ENCODE peak calls at places on chromosome 10, in seven cellular contexts. One of them, this sample, is unnamed.
A peak's percentile ranks its signal among the peaks of the same experiment; 100 is the strongest.

GRCh38 chr10:82378146-82378545 is 503.2 kb downstream of the NRG3 start:
- DNase-seq in CD8-positive, alpha-beta memory T cell: no peak
- DNase-seq in GM23248: peak; percentile 73
- DNase-seq in neural progenitor cell: no peak
- DNase-seq in neuronal stem cell: no peak
- DNase-seq in CD4-positive, CD25-positive, alpha-beta regulatory T cell: no peak
- DNase-seq in A673: no peak
- DNase-seq in this sample: peak; percentile 30

GRCh38 chr10:124647421-124648130 is 96.6 kb downstream of the FAM53B start:
- DNase-seq in CD8-positive, alpha-beta memory T cell: peak; percentile 65
- DNase-seq in GM23248: peak; percentile 74
- DNase-seq in neural progenitor cell: no peak
- DNase-seq in neuronal stem cell: no peak
- DNase-seq in CD4-positive, CD25-positive, alpha-beta regulatory T cell: peak; percentile 89
- DNase-seq in A673: peak; percentile 61
- DNase-seq in this sample: peak; percentile 65

GRCh38 chr10:970311-971149 is 17.7 kb upstream of the GTPBP4 start:
- DNase-seq in CD8-positive, alpha-beta memory T cell: no peak
- DNase-seq in GM23248: peak; percentile 66
- DNase-seq in neural progenitor cell: no peak
- DNase-seq in neuronal stem cell: no peak
- DNase-seq in CD4-positive, CD25-positive, alpha-beta regulatory T cell: no peak
- DNase-seq in A673: no peak
- DNase-seq in this sample: peak; percentile 66

GRCh38 chr10:33441561-33441960 is 107.1 kb upstream of the NRP1 start:
- DNase-seq in CD8-positive, alpha-beta memory T cell: no peak
- DNase-seq in GM23248: peak; percentile 37
- DNase-seq in neural progenitor cell: no peak
- DNase-seq in neuronal stem cell: no peak
- DNase-seq in CD4-positive, CD25-positive, alpha-beta regulatory T cell: no peak
- DNase-seq in A673: no peak
- DNase-seq in this sample: no peak

GRCh38 chr10:102504179-102504975 is 605 bp downstream of the SUFU start:
- DNase-seq in CD8-positive, alpha-beta memory T cell: peak; percentile 15
- DNase-seq in GM23248: peak; percentile 39
- DNase-seq in neural progenitor cell: peak; percentile 86
- DNase-seq in neuronal stem cell: peak; percentile 74
- DNase-seq in CD4-positive, CD25-positive, alpha-beta regulatory T cell: peak; percentile 54
- DNase-seq in A673: peak; percentile 59
- DNase-seq in this sample: peak; percentile 26

GRCh38 chr10:116670706-116671105 is 50.0 kb downstream of the PNLIPRP2 start:
- DNase-seq in CD8-positive, alpha-beta memory T cell: no peak
- DNase-seq in GM23248: no peak
- DNase-seq in neural progenitor cell: no peak
- DNase-seq in neuronal stem cell: no peak
- DNase-seq in CD4-positive, CD25-positive, alpha-beta regulatory T cell: no peak
- DNase-seq in A673: no peak
- DNase-seq in this sample: no peak

GRCh38 chr10:45591262-45591661 is 81.3 kb downstream of the ZFAND4 start:
- DNase-seq in CD8-positive, alpha-beta memory T cell: no peak
- DNase-seq in GM23248: no peak
- DNase-seq in neural progenitor cell: no peak
- DNase-seq in neuronal stem cell: no peak
- DNase-seq in CD4-positive, CD25-positive, alpha-beta regulatory T cell: no peak
- DNase-seq in A673: no peak
- DNase-seq in this sample: no peak

GRCh38 chr10:69703766-69704191 is 73.7 kb downstream of the FAM241B start:
- DNase-seq in CD8-positive, alpha-beta memory T cell: no peak
- DNase-seq in GM23248: peak; percentile 73
- DNase-seq in neural progenitor cell: no peak
- DNase-seq in neuronal stem cell: no peak
- DNase-seq in CD4-positive, CD25-positive, alpha-beta regulatory T cell: no peak
- DNase-seq in A673: no peak
- DNase-seq in this sample: no peak

GRCh38 chr10:125694874-125695273 is 11.9 kb upstream of the TEX36 start:
- DNase-seq in CD8-positive, alpha-beta memory T cell: no peak
- DNase-seq in GM23248: peak; percentile 95
- DNase-seq in neural progenitor cell: no peak
- DNase-seq in neuronal stem cell: no peak
- DNase-seq in CD4-positive, CD25-positive, alpha-beta regulatory T cell: no peak
- DNase-seq in A673: peak; percentile 33
- DNase-seq in this sample: no peak

GRCh38 chr10:92753865-92754264 is 64.1 kb downstream of the HHEX start:
- DNase-seq in CD8-positive, alpha-beta memory T cell: no peak
- DNase-seq in GM23248: no peak
- DNase-seq in neural progenitor cell: no peak
- DNase-seq in neuronal stem cell: no peak
- DNase-seq in CD4-positive, CD25-positive, alpha-beta regulatory T cell: no peak
- DNase-seq in A673: no peak
- DNase-seq in this sample: no peak

GRCh38 chr10:69497611-69498390 is 46.5 kb downstream of the TSPAN15 start:
- DNase-seq in CD8-positive, alpha-beta memory T cell: no peak
- DNase-seq in GM23248: no peak
- DNase-seq in neural progenitor cell: no peak
- DNase-seq in neuronal stem cell: no peak
- DNase-seq in CD4-positive, CD25-positive, alpha-beta regulatory T cell: peak; percentile 42
- DNase-seq in A673: no peak
- DNase-seq in this sample: no peak

GRCh38 chr10:114714281-114714741 is 56.2 kb upstream of the ABLIM1 start:
- DNase-seq in CD8-positive, alpha-beta memory T cell: no peak
- DNase-seq in GM23248: peak; percentile 74
- DNase-seq in neural progenitor cell: no peak
- DNase-seq in neuronal stem cell: no peak
- DNase-seq in CD4-positive, CD25-positive, alpha-beta regulatory T cell: no peak
- DNase-seq in A673: no peak
- DNase-seq in this sample: peak; percentile 52

GRCh38 chr10:97520978-97521761 is 22.4 kb downstream of the UBTD1 start:
- DNase-seq in CD8-positive, alpha-beta memory T cell: no peak
- DNase-seq in GM23248: no peak
- DNase-seq in neural progenitor cell: no peak
- DNase-seq in neuronal stem cell: no peak
- DNase-seq in CD4-positive, CD25-positive, alpha-beta regulatory T cell: no peak
- DNase-seq in A673: no peak
- DNase-seq in this sample: no peak

GRCh38 chr10:77940225-77940624 is 13.7 kb upstream of the DLG5 start:
- DNase-seq in CD8-positive, alpha-beta memory T cell: no peak
- DNase-seq in GM23248: no peak
- DNase-seq in neural progenitor cell: no peak
- DNase-seq in neuronal stem cell: no peak
- DNase-seq in CD4-positive, CD25-positive, alpha-beta regulatory T cell: no peak
- DNase-seq in A673: no peak
- DNase-seq in this sample: no peak

GRCh38 chr10:132575320-132576201 is 38.0 kb downstream of the INPP5A start:
- DNase-seq in CD8-positive, alpha-beta memory T cell: no peak
- DNase-seq in GM23248: no peak
- DNase-seq in neural progenitor cell: no peak
- DNase-seq in neuronal stem cell: no peak
- DNase-seq in CD4-positive, CD25-positive, alpha-beta regulatory T cell: no peak
- DNase-seq in A673: no peak
- DNase-seq in this sample: peak; percentile 63

GRCh38 chr10:112314822-112315474 is 31.7 kb downstream of the TECTB start:
- DNase-seq in CD8-positive, alpha-beta memory T cell: peak; percentile 37
- DNase-seq in GM23248: peak; percentile 84
- DNase-seq in neural progenitor cell: peak; percentile 89
- DNase-seq in neuronal stem cell: peak; percentile 77
- DNase-seq in CD4-positive, CD25-positive, alpha-beta regulatory T cell: peak; percentile 74
- DNase-seq in A673: peak; percentile 71
- DNase-seq in this sample: peak; percentile 89

GRCh38 chr10:77006836-77007511 is 630.6 kb downstream of the KCNMA1 start:
- DNase-seq in CD8-positive, alpha-beta memory T cell: no peak
- DNase-seq in GM23248: peak; percentile 19
- DNase-seq in neural progenitor cell: no peak
- DNase-seq in neuronal stem cell: no peak
- DNase-seq in CD4-positive, CD25-positive, alpha-beta regulatory T cell: no peak
- DNase-seq in A673: no peak
- DNase-seq in this sample: no peak

GRCh38 chr10:132265878-132266496 is 41.8 kb downstream of the STK32C start:
- DNase-seq in CD8-positive, alpha-beta memory T cell: no peak
- DNase-seq in GM23248: peak; percentile 23
- DNase-seq in neural progenitor cell: no peak
- DNase-seq in neuronal stem cell: no peak
- DNase-seq in CD4-positive, CD25-positive, alpha-beta regulatory T cell: no peak
- DNase-seq in A673: no peak
- DNase-seq in this sample: no peak

GRCh38 chr10:25865267-25865666 is 68.8 kb upstream of the MYO3A start:
- DNase-seq in CD8-positive, alpha-beta memory T cell: no peak
- DNase-seq in GM23248: no peak
- DNase-seq in neural progenitor cell: no peak
- DNase-seq in neuronal stem cell: no peak
- DNase-seq in CD4-positive, CD25-positive, alpha-beta regulatory T cell: no peak
- DNase-seq in A673: no peak
- DNase-seq in this sample: no peak

GRCh38 chr10:29151011-29151410 is 137.9 kb upstream of the LYZL1 start:
- DNase-seq in CD8-positive, alpha-beta memory T cell: no peak
- DNase-seq in GM23248: no peak
- DNase-seq in neural progenitor cell: peak; percentile 79
- DNase-seq in neuronal stem cell: peak; percentile 52
- DNase-seq in CD4-positive, CD25-positive, alpha-beta regulatory T cell: no peak
- DNase-seq in A673: no peak
- DNase-seq in this sample: no peak

GRCh38 chr10:74460812-74461211 is 309.8 kb downstream of the ADK start:
- DNase-seq in CD8-positive, alpha-beta memory T cell: no peak
- DNase-seq in GM23248: peak; percentile 24
- DNase-seq in neural progenitor cell: no peak
- DNase-seq in neuronal stem cell: no peak
- DNase-seq in CD4-positive, CD25-positive, alpha-beta regulatory T cell: no peak
- DNase-seq in A673: peak; percentile 70
- DNase-seq in this sample: no peak

GRCh38 chr10:113999520-113999919 is 44.1 kb upstream of the ADRB1 start:
- DNase-seq in CD8-positive, alpha-beta memory T cell: no peak
- DNase-seq in GM23248: no peak
- DNase-seq in neural progenitor cell: no peak
- DNase-seq in neuronal stem cell: no peak
- DNase-seq in CD4-positive, CD25-positive, alpha-beta regulatory T cell: no peak
- DNase-seq in A673: no peak
- DNase-seq in this sample: no peak

GRCh38 chr10:119028900-119029612 is 458 bp upstream of the NANOS1 start:
- DNase-seq in CD8-positive, alpha-beta memory T cell: peak; percentile 75
- DNase-seq in GM23248: peak; percentile 79
- DNase-seq in neural progenitor cell: peak; percentile 97
- DNase-seq in neuronal stem cell: peak; percentile 91
- DNase-seq in CD4-positive, CD25-positive, alpha-beta regulatory T cell: peak; percentile 87
- DNase-seq in A673: peak; percentile 94
- DNase-seq in this sample: peak; percentile 89

GRCh38 chr10:27242951-27243551 is 2.5 kb upstream of the ACBD5 start:
- DNase-seq in CD8-positive, alpha-beta memory T cell: peak; percentile 79
- DNase-seq in GM23248: peak; percentile 59
- DNase-seq in neural progenitor cell: peak; percentile 76
- DNase-seq in neuronal stem cell: peak; percentile 57
- DNase-seq in CD4-positive, CD25-positive, alpha-beta regulatory T cell: peak; percentile 92
- DNase-seq in A673: peak; percentile 84
- DNase-seq in this sample: peak; percentile 50

GRCh38 chr10:106424981-106425380 is 739.5 kb downstream of the SORCS1 start:
- DNase-seq in CD8-positive, alpha-beta memory T cell: no peak
- DNase-seq in GM23248: peak; percentile 37
- DNase-seq in neural progenitor cell: no peak
- DNase-seq in neuronal stem cell: no peak
- DNase-seq in CD4-positive, CD25-positive, alpha-beta regulatory T cell: no peak
- DNase-seq in A673: no peak
- DNase-seq in this sample: no peak

GRCh38 chr10:70549351-70549961 is 53.1 kb downstream of the PRF1 start:
- DNase-seq in CD8-positive, alpha-beta memory T cell: no peak
- DNase-seq in GM23248: no peak
- DNase-seq in neural progenitor cell: no peak
- DNase-seq in neuronal stem cell: no peak
- DNase-seq in CD4-positive, CD25-positive, alpha-beta regulatory T cell: no peak
- DNase-seq in A673: no peak
- DNase-seq in this sample: no peak

GRCh38 chr10:58397830-58398229 is 12.6 kb downstream of the TFAM start:
- DNase-seq in CD8-positive, alpha-beta memory T cell: no peak
- DNase-seq in GM23248: no peak
- DNase-seq in neural progenitor cell: no peak
- DNase-seq in neuronal stem cell: no peak
- DNase-seq in CD4-positive, CD25-positive, alpha-beta regulatory T cell: no peak
- DNase-seq in A673: no peak
- DNase-seq in this sample: no peak
- H3K36me3 ChIP-seq in CD8-positive, alpha-beta memory T cell: peaks cover 26% of the 10 kb centered on the region
- H3K36me3 ChIP-seq in GM23248: peaks cover 28% of the 10 kb centered on the region
- H3K36me3 ChIP-seq in neural progenitor cell: peaks cover 7% of the 10 kb centered on the region
- H3K36me3 ChIP-seq in neuronal stem cell: peaks cover 71% of the 10 kb centered on the region
- H3K36me3 ChIP-seq in CD4-positive, CD25-positive, alpha-beta regulatory T cell: peaks cover 51% of the 10 kb centered on the region
- H3K36me3 ChIP-seq in A673: peaks cover 41% of the 10 kb centered on the region
- H3K36me3 ChIP-seq in this sample: peaks cover 53% of the 10 kb centered on the region

GRCh38 chr10:37015498-37015897 is 109.9 kb upstream of the ANKRD30A start:
- DNase-seq in CD8-positive, alpha-beta memory T cell: no peak
- DNase-seq in GM23248: no peak
- DNase-seq in neural progenitor cell: no peak
- DNase-seq in neuronal stem cell: no peak
- DNase-seq in CD4-positive, CD25-positive, alpha-beta regulatory T cell: no peak
- DNase-seq in A673: no peak
- DNase-seq in this sample: no peak

DNA sequence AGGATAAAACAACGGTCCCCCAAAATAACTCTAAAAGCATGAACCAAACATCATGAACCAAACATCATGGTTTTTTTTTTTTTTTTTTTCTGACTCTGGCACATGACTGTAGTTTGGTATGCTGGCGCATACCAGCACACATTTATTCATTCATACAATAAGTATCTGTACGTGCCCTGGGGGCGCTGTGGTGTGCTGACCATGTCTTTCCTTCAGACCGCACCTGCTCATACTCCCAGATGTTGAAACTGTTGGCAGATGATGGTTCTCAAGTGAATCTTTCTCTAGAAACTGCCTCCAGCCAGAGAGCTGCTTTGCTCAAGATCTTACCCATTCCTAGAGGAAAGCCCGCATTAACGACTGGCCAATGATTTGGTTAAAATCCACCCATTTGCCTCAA is 114.7 kb upstream of the ANKRD30A start:
- DNase-seq in CD8-positive, alpha-beta memory T cell: no peak
- DNase-seq in GM23248: no peak
- DNase-seq in neural progenitor cell: no peak
- DNase-seq in neuronal stem cell: no peak
- DNase-seq in CD4-positive, CD25-positive, alpha-beta regulatory T cell: no peak
- DNase-seq in A673: no peak
- DNase-seq in this sample: no peak
- H3K4me3 ChIP-seq in CD8-positive, alpha-beta memory T cell: no peak overlapping the region
- H3K4me3 ChIP-seq in GM23248: no peak overlapping the region
- H3K4me3 ChIP-seq in neural progenitor cell: no peak overlapping the region
- H3K4me3 ChIP-seq in neuronal stem cell: no peak overlapping the region
- H3K4me3 ChIP-seq in CD4-positive, CD25-positive, alpha-beta regulatory T cell: no peak overlapping the region
- H3K4me3 ChIP-seq in A673: no peak overlapping the region
- H3K4me3 ChIP-seq in this sample: no peak overlapping the region

GRCh38 chr10:103616705-103617361 is 123.3 kb downstream of the NEURL1 start:
- DNase-seq in CD8-positive, alpha-beta memory T cell: no peak
- DNase-seq in GM23248: peak; percentile 98
- DNase-seq in neural progenitor cell: no peak
- DNase-seq in neuronal stem cell: no peak
- DNase-seq in CD4-positive, CD25-positive, alpha-beta regulatory T cell: no peak
- DNase-seq in A673: peak; percentile 29
- DNase-seq in this sample: peak; percentile 38
- H3K4me1 ChIP-seq in CD8-positive, alpha-beta memory T cell: no peaks in the 10 kb centered on the region
- H3K4me1 ChIP-seq in GM23248: peaks cover 75% of the 10 kb centered on the region
- H3K4me1 ChIP-seq in neural progenitor cell: no peaks in the 10 kb centered on the region
- H3K4me1 ChIP-seq in neuronal stem cell: peaks cover 4% of the 10 kb centered on the region
- H3K4me1 ChIP-seq in CD4-positive, CD25-positive, alpha-beta regulatory T cell: no peaks in the 10 kb centered on the region
- H3K4me1 ChIP-seq in A673: no peaks in the 10 kb centered on the region
- H3K4me1 ChIP-seq in this sample: peaks cover 52% of the 10 kb centered on the region

GRCh38 chr10:42816917-42817316 is 34.3 kb downstream of the BMS1 start:
- DNase-seq in CD8-positive, alpha-beta memory T cell: no peak
- DNase-seq in GM23248: no peak
- DNase-seq in neural progenitor cell: peak; percentile 17
- DNase-seq in neuronal stem cell: no peak
- DNase-seq in CD4-positive, CD25-positive, alpha-beta regulatory T cell: no peak
- DNase-seq in A673: peak; percentile 51
- DNase-seq in this sample: no peak

GRCh38 chr10:42809670-42810069 is 27.1 kb downstream of the BMS1 start:
- DNase-seq in CD8-positive, alpha-beta memory T cell: no peak
- DNase-seq in GM23248: no peak
- DNase-seq in neural progenitor cell: no peak
- DNase-seq in neuronal stem cell: no peak
- DNase-seq in CD4-positive, CD25-positive, alpha-beta regulatory T cell: no peak
- DNase-seq in A673: no peak
- DNase-seq in this sample: no peak

GRCh38 chr10:42812028-42812427 is 29.4 kb downstream of the BMS1 start:
- DNase-seq in CD8-positive, alpha-beta memory T cell: no peak
- DNase-seq in GM23248: no peak
- DNase-seq in neural progenitor cell: no peak
- DNase-seq in neuronal stem cell: no peak
- DNase-seq in CD4-positive, CD25-positive, alpha-beta regulatory T cell: no peak
- DNase-seq in A673: no peak
- DNase-seq in this sample: no peak
- H3K36me3 ChIP-seq in CD8-positive, alpha-beta memory T cell: peaks cover 25% of the 10 kb centered on the region
- H3K36me3 ChIP-seq in GM23248: peaks cover 13% of the 10 kb centered on the region
- H3K36me3 ChIP-seq in neural progenitor cell: peaks cover 8% of the 10 kb centered on the region
- H3K36me3 ChIP-seq in neuronal stem cell: peaks cover 65% of the 10 kb centered on the region
- H3K36me3 ChIP-seq in CD4-positive, CD25-positive, alpha-beta regulatory T cell: peaks cover 61% of the 10 kb centered on the region
- H3K36me3 ChIP-seq in A673: peaks cover 28% of the 10 kb centered on the region
- H3K36me3 ChIP-seq in this sample: peaks cover 9% of the 10 kb centered on the region